ENCODE peak calls at places on chromosomes 6 and 20, in seven cellular contexts. M is HEK293T, S is NCI-H2081 treated with DMSO at 0.1 percent for 48 hours, F is hepatocyte, R is spleen, Y is fibroblast of the aortic adventitia, E is NCI-H2171 treated with DMSO at 0.1 percent for 48 hours. H is an unnamed sample.

GRCh38 chr6:159978291-159979135 is 9.6 kb downstream of the IGF2R start:
- DNase-seq in M (no peak), S (no peak), F (no peak), R (no peak), Y (no peak), E (peak; percentile 28), H (no peak)

GRCh38 chr6:154343473-154344308 is 12.9 kb downstream of the IPCEF1 start:
- DNase-seq in M (peak; percentile 35), S (no peak), F (peak; percentile 46), R (no peak), Y (peak; percentile 36), E (peak; percentile 27), H (peak; percentile 76)

GRCh38 chr20:14992961-14993360 is 655.5 kb upstream of the FLRT3 start:
- DNase-seq in M (no peak), S (no peak), F (peak; percentile 18), R (no peak), Y (peak; percentile 9), E (peak; percentile 21), H (no peak)

GRCh38 chr6:2188397-2188796 is 57.0 kb downstream of the GMDS start:
- DNase-seq in M (no peak), S (no peak), F (no peak), R (no peak), Y (no peak), E (no peak), H (no peak)

GRCh38 chr6:41200296-41200900 is 551 bp downstream of the TREML2 start:
- DNase-seq in M (no peak), S (no peak), F (no peak), R (peak; percentile 90), Y (peak; percentile 15), E (no peak), H (peak; percentile 49)

GRCh38 chr6:30857537-30857936 is 26.8 kb upstream of the DDR1 start:
- DNase-seq in M (peak; percentile 50), S (no peak), F (no peak), R (no peak), Y (no peak), E (peak; percentile 62), H (no peak)

GRCh38 chr6:31402324-31403282 is 792 bp upstream of the MICA start:
- DNase-seq in M (no peak), S (no peak), F (peak; percentile 57), R (no peak), Y (peak; percentile 24), E (peak; percentile 11), H (no peak)

GRCh38 chr20:3172933-3173581 is at the start of gene LZTS3:
- DNase-seq in M (peak; percentile 64), S (no peak), F (peak; percentile 93), R (peak; percentile 90), Y (peak; percentile 22), E (peak; percentile 84), H (peak; percentile 65)

GRCh38 chr6:90429713-90430112 is 133.1 kb upstream of the BACH2 start:
- DNase-seq in M (no peak), S (no peak), F (no peak), R (no peak), Y (no peak), E (no peak), H (no peak)

GRCh38 chr6:143806282-143807102 is 36.6 kb upstream of the LTV1 start:
- DNase-seq in M (no peak), S (no peak), F (peak; percentile 29), R (no peak), Y (peak; percentile 44), E (no peak), H (peak; percentile 30)

GRCh38 chr6:56004421-56004820 is 129.0 kb upstream of the BMP5 start:
- DNase-seq in M (no peak), S (no peak), F (no peak), R (no peak), Y (no peak), E (no peak), H (no peak)

GRCh38 chr6:74248966-74249365 is 553.0 kb downstream of the CD109 start:
- DNase-seq in M (no peak), S (no peak), F (no peak), R (no peak), Y (no peak), E (no peak), H (no peak)

GRCh38 chr6:148239777-148240462 is 102.7 kb upstream of the SASH1 start:
- DNase-seq in M (no peak), S (no peak), F (no peak), R (no peak), Y (peak; percentile 43), E (no peak), H (no peak)

GRCh38 chr6:1552296-1552761 is 57.4 kb upstream of the FOXC1 start:
- DNase-seq in M (peak; percentile 46), S (no peak), F (no peak), R (no peak), Y (peak; percentile 47), E (no peak), H (no peak)

GRCh38 chr6:33613146-33613793 is 7.9 kb upstream of the ITPR3 start:
- DNase-seq in M (no peak), S (no peak), F (no peak), R (no peak), Y (peak; percentile 69), E (no peak), H (no peak)

GRCh38 chr6:123841067-123841896 is 37.6 kb downstream of the NKAIN2 start:
- DNase-seq in M (peak; percentile 63), S (peak; percentile 94), F (no peak), R (no peak), Y (no peak), E (peak; percentile 22), H (no peak)

GRCh38 chr20:38657390-38657789 is 55.8 kb downstream of the ARHGAP40 start:
- DNase-seq in M (no peak), S (no peak), F (no peak), R (no peak), Y (no peak), E (no peak), H (no peak)

GRCh38 chr6:12291083-12291784 is 1.1 kb downstream of the EDN1 start:
- DNase-seq in M (no peak), S (peak; percentile 42), F (no peak), R (no peak), Y (no peak), E (no peak), H (no peak)

GRCh38 chr20:5448449-5449118 is 131.8 kb upstream of the PROKR2 start:
- DNase-seq in M (peak; percentile 57), S (no peak), F (peak; percentile 71), R (no peak), Y (peak; percentile 49), E (peak; percentile 42), H (peak; percentile 41)